ENCODE peak calls at places on chromosomes 11 and 22, in five cellular contexts. D is tibial artery, X is uterus, U is PC-3, A is spleen. P is an unnamed sample.

GRCh38 chr11:111737877-111738205 is 28.3 kb downstream of the PPP2R1B start:
- DNase-seq in A (no peak), X (no peak), U (no peak), D (peak), P (no peak)

GRCh38 chr11:19756675-19757475 is 44.2 kb downstream of the NAV2 start:
- DNase-seq in U (no peak), X (no peak), D (no peak), A (no peak), P (no peak)

GRCh38 chr22:27420817-27421361 is 380.7 kb downstream of the MN1 start:
- DNase-seq in D (peak), A (peak), X (peak), U (peak), P (peak)

GRCh38 chr22:40224702-40225101 is 47.0 kb downstream of the TNRC6B start:
- DNase-seq in A (no peak), X (no peak), U (no peak), D (no peak), P (no peak)

GRCh38 chr11:1739576-1739975 is 10.8 kb downstream of the IFITM10 start:
- DNase-seq in A (no peak), D (no peak), X (no peak), U (no peak), P (no peak)

GRCh38 chr22:19888131-19888746 is 33.6 kb upstream of the GNB1L start:
- DNase-seq in X (no peak), A (peak), D (no peak), U (no peak), P (no peak)

GRCh38 chr11:92383430-92383829 is 158.8 kb downstream of the FAT3 start:
- DNase-seq in D (peak), U (peak), X (no peak), A (no peak), P (no peak)

GRCh38 chr22:39522567-39523300 is 2.4 kb downstream of the ATF4 start:
- DNase-seq in U (peak), A (peak), X (no peak), D (no peak), P (no peak)

GRCh38 chr22:31912402-31912733 is 32.0 kb upstream of the YWHAH start:
- DNase-seq in U (no peak), X (no peak), D (no peak), A (no peak), P (no peak)

GRCh38 chr11:65557280-65558001 is 718 bp downstream of the LTBP3 start:
- DNase-seq in D (no peak), A (peak), X (no peak), U (no peak), P (no peak)

GRCh38 chr22:33221566-33221965 is 163.4 kb upstream of the SYN3 start:
- DNase-seq in A (no peak), U (no peak), D (no peak), X (no peak), P (no peak)

GRCh38 chr11:64092119-64092760 is 56.5 kb downstream of the FLRT1 start:
- DNase-seq in D (no peak), X (no peak), U (no peak), A (no peak), P (no peak)

GRCh38 chr11:1238767-1239595 is 16.1 kb downstream of the MUC5B start:
- DNase-seq in D (no peak), X (no peak), A (no peak), U (peak), P (no peak)

GRCh38 chr11:93648168-93648567 is 13.3 kb upstream of the CEP295 start:
- DNase-seq in U (peak), A (no peak), D (no peak), X (no peak), P (no peak)

GRCh38 chr22:42375982-42376381 is 56.2 kb downstream of the NFAM1 start:
- DNase-seq in A (peak), X (peak), U (no peak), D (peak), P (no peak)

GRCh38 chr11:46003647-46004046 is 81.2 kb downstream of the LARGE2 start:
- DNase-seq in U (peak), D (no peak), X (no peak), A (no peak), P (no peak)

GRCh38 chr22:44493206-44493605 is 4.8 kb downstream of the RTL6 start:
- DNase-seq in X (no peak), U (no peak), D (no peak), A (no peak), P (no peak)

GRCh38 chr11:16356057-16356750 is at the start of gene SOX6:
- DNase-seq in A (no peak), D (no peak), U (no peak), X (no peak), P (no peak)
- TF ChIP-seq CTCF in A (no peak), D (no peak), U (no peak), X (no peak), P (no peak)

GRCh38 chr11:68380786-68381622 is 68.6 kb downstream of the LRP5 start:
- DNase-seq in X (no peak), U (no peak), D (peak), A (no peak), P (no peak)

GRCh38 chr11:68383976-68384501 is 71.6 kb downstream of the LRP5 start:
- DNase-seq in A (peak), X (peak), U (peak), D (peak), P (no peak)

GRCh38 chr11:68382358-68382998 is 70.1 kb downstream of the LRP5 start:
- DNase-seq in U (no peak), A (no peak), D (no peak), X (no peak), P (no peak)

GRCh38 chr11:68379216-68379615 is 66.8 kb downstream of the LRP5 start:
- DNase-seq in X (no peak), A (no peak), D (no peak), U (no peak), P (no peak)

DNA sequence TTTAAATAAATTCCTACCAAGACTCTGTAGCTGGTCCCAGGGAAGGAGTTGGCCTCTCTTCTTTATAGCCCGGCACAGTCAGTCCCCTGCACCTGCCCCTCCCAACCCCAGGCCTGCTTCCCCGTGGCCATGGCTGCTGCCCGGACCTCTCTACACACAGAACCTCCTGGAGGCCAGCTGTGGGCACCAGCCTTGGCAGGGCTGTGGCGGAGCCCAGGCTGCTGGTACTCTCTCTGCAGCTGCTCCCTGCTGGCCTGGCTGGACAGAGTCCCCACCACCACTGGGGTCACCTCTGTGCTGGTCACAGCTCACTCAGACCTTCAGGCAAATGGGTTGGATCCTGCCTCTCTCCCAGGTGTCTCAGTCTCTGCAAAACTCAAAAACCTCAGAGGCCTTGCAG is 69.3 kb downstream of the LRP5 start:
- DNase-seq in X (no peak), D (no peak), U (no peak), A (no peak), P (no peak)
- H3K4me3 ChIP-seq in X (no peak), D (peak), U (no peak), A (no peak), P (no peak)

DNA sequence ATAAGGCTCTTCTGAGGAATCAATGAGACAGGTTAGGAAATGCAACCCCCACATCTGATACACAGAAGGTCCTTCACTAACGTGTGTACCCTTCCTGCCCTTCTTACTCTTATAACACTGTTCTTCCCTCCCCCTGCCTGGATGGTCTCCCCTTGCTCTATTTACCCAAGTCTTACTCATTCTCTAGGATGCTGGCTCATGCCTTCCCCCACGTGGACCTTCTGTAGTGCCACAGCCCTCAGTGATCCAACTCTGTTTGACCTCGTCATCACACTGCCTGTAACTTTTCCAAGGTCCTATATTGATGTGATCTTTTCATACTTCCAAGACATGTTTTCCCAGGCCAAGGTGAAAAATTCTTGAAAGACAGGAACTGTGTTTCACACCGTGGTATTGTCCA is 79.8 kb downstream of the C11orf58 start:
- DNase-seq in X (no peak), U (peak), A (no peak), D (no peak), P (no peak)
- TF ChIP-seq CTCF in X (no peak), U (peak), A (no peak), D (no peak), P (no peak)

GRCh38 chr11:16603245-16603644 is 135.2 kb upstream of the C11orf58 start:
- DNase-seq in U (no peak), X (no peak), D (no peak), A (no peak), P (no peak)

GRCh38 chr11:16605971-16606783 is 132.3 kb upstream of the C11orf58 start:
- DNase-seq in U (peak), X (peak), A (peak), D (peak), P (peak)

GRCh38 chr11:16603890-16604783 is 134.3 kb upstream of the C11orf58 start:
- DNase-seq in D (peak), X (peak), U (no peak), A (peak), P (no peak)

GRCh38 chr11:16605440-16605970 is 132.9 kb upstream of the C11orf58 start:
- DNase-seq in D (no peak), X (no peak), U (no peak), A (peak), P (no peak)

GRCh38 chr11:16604784-16605439 is 133.5 kb upstream of the C11orf58 start:
- DNase-seq in U (no peak), A (peak), D (peak), X (no peak), P (no peak)
- H3K4me3 ChIP-seq in U (peak), A (peak), D (peak), X (peak), P (peak)

GRCh38 chr11:40294343-40294723 is 1165.1 kb downstream of the LRRC4C start:
- DNase-seq in X (no peak), A (no peak), U (no peak), D (no peak), P (no peak)
- TF ChIP-seq CTCF in X (no peak), A (no peak), U (no peak), D (no peak), P (no peak)

DNA sequence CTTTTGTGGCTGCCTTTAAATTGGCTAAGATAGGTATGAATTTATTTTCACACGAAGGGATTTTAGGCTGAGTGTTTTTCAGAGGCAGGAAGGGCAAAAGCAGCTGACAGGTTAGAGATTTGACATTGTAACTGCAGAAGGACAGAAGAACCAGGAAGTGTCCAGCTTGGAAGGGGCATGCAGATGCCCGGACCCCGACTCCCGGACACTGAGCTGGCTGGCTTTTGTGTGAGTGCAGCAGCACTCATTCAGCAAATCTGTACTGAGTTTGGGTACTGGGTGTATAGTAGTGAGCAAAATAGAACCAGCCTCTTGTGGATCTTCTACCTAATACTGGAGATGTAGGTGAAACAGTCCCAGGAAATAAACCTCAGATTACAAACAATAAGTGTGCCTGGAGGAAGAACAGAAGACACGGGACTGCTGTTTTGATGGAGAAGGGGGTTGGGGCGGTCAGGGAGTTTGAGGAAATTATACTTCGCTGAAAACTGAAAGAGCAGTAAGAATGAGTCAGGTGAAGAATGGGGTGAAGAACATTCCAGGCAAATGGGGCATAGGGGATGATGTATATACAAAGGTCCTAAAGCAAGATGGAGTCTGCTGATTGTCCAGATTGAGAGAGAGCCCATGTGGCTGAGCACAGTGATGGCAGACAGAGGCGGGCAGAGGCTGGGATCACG is 64.6 kb downstream of the PPFIBP2 start:
- DNase-seq in D (no peak), U (no peak), X (no peak), A (no peak), P (no peak)
- H3K4me3 ChIP-seq in D (peak), U (no peak), X (peak), A (no peak), P (peak)

GRCh38 chr11:75399344-75400109 is at the start of gene RPS3:
- DNase-seq in A (peak), U (peak), D (peak), X (peak), P (peak)
- TF ChIP-seq CTCF in A (peak), U (peak), D (no peak), X (peak), P (peak)

GRCh38 chr11:83157755-83158473 is 983 bp downstream of the PCF11 start:
- DNase-seq in A (peak), D (peak), X (peak), U (peak), P (no peak)

GRCh38 chr11:83158474-83158786 is 1.5 kb downstream of the PCF11 start:
- DNase-seq in X (no peak), D (no peak), A (no peak), U (no peak), P (no peak)

GRCh38 chr11:83156150-83156995 is 558 bp upstream of the PCF11 start:
- DNase-seq in U (peak), D (peak), A (peak), X (peak), P (peak)

GRCh38 chr11:83158965-83159900 is 2.3 kb downstream of the PCF11 start:
- DNase-seq in U (no peak), D (no peak), X (no peak), A (no peak), P (no peak)

DNA sequence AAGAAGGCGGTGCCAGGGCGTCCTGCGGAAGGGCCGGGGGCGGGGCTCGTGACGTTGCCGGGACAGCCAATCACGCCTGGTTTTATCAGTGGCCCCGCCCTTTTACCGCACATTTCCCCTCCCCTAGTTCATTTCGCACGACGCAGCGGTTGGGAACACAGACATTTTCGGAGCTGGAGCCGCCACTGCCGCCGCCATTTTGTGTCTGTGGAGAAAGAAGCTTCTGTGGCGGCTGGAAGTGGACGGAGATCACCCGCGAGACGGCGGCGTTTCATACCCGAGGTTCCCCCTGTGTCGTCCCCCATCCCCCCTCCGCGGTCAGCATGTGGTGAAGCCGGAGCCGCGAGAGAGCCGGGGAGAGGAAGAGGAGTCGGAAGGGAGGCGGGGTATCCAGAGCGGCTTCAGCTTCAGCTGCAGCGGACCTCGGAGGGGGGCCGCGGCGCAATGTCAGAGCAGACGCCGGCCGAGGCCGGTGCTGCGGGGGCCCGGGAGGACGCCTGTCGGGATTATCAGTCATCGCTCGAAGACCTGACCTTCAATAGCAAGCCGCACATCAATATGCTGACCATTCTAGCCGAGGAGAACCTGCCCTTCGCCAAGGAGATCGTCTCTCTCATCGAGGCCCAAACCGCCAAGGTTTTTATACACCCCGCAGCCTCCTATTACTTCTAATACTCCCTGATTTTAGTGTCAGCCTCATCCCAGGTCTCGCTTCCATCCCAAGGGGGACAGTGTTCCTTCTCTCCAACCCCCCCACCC is at the start of gene PCF11:
- DNase-seq in X (no peak), D (no peak), A (no peak), U (no peak), P (no peak)
- H3K4me3 ChIP-seq in X (peak), D (peak), A (peak), U (peak), P (peak)

GRCh38 chr11:124197999-124198398 is 14.9 kb downstream of the OR10D3 start:
- DNase-seq in D (no peak), X (no peak), U (no peak), A (no peak), P (no peak)

GRCh38 chr11:124195419-124195734 is 12.2 kb downstream of the OR10D3 start:
- DNase-seq in U (no peak), A (no peak), D (no peak), X (no peak), P (no peak)

GRCh38 chr11:124194283-124194682 is 11.1 kb downstream of the OR10D3 start:
- DNase-seq in A (no peak), X (no peak), U (no peak), D (no peak), P (no peak)

GRCh38 chr11:124193221-124193945 is 10.2 kb downstream of the OR10D3 start:
- DNase-seq in X (no peak), U (no peak), A (no peak), D (no peak), P (no peak)

DNA sequence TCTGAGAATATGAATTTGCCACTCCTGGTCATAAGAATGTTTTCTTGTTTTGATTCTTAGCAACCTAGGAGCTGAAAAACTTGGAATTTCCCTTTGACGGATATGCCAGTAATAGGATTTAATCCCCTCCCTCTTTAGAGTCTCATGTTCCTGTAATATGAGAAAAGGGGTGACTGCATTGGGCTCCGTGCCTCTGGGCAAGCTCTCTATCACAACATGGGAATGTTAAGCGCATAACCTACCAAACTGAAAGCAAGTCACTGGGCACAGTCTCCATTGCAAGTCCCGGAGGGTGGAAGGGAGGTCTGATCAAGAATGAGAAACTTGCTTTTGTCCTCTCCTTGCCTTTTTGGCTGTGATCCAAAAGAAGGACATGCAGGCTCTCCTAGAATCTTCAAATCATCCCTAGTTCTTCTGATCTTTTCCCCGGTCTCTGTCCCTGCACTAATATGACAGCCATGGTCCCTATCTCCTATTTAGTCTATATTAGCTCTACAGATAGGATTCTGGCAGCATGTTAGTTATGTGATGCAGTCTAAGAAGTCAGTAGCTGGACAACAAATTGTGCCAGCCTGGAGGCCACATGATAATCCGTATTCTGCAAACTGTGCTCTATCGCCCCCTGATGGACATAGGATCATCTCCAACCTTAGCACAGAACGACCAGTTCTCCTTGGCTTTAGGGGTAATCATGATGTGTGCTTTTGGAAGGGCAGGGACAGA is 11.7 kb downstream of the OR10D3 start:
- DNase-seq in D (peak), U (peak), X (no peak), A (no peak), P (no peak)
- TF ChIP-seq CTCF in D (peak), U (peak), X (peak), A (peak), P (peak)

GRCh38 chr22:36027960-36028645 is 521 bp downstream of the RBFOX2 start:
- DNase-seq in U (peak), D (peak), X (no peak), A (peak), P (no peak)

GRCh38 chr22:36028646-36029405 is at the start of gene RBFOX2:
- DNase-seq in D (peak), X (peak), A (peak), U (peak), P (peak)

GRCh38 chr22:36029406-36029755 is 757 bp upstream of the RBFOX2 start:
- DNase-seq in D (no peak), A (no peak), U (no peak), X (no peak), P (no peak)

GRCh38 chr22:36027579-36027959 is 1.1 kb downstream of the RBFOX2 start:
- DNase-seq in A (no peak), X (no peak), D (peak), U (peak), P (no peak)

GRCh38 chr22:36026741-36027140 is 1.9 kb downstream of the RBFOX2 start:
- DNase-seq in A (no peak), D (no peak), X (no peak), U (peak), P (no peak)
- H3K4me3 ChIP-seq in A (no peak), D (peak), X (peak), U (peak), P (peak)